ENCODE peak calls at places on chromosomes 13 and 19, in eight cellular contexts. One of them, this sample, is unnamed. For H3K4me1, the result is how much of the 10 kb centered on the place peaks cover.

GRCh38 chr19:40398417-40399056 is 8.6 kb upstream of the HIPK4 start:
- DNase-seq in CD8-positive, alpha-beta memory T cell: peak
- DNase-seq in esophagus squamous epithelium: no peak
- DNase-seq in body of pancreas: no peak
- DNase-seq in right lobe of liver: no peak
- DNase-seq in adrenal gland: peak
- DNase-seq in stomach: peak
- DNase-seq in IMR-90: no peak
- DNase-seq in this sample: peak

GRCh38 chr19:49502866-49503581 is 6.8 kb downstream of the RPS11 start:
- DNase-seq in esophagus squamous epithelium: no peak
- DNase-seq in adrenal gland: peak
- DNase-seq in stomach: peak
- DNase-seq in IMR-90: peak
- DNase-seq in body of pancreas: peak
- DNase-seq in CD8-positive, alpha-beta memory T cell: peak
- DNase-seq in right lobe of liver: no peak
- DNase-seq in this sample: peak

GRCh38 chr19:33290956-33291622 is 11.2 kb downstream of the CEBPA start:
- DNase-seq in esophagus squamous epithelium: no peak
- DNase-seq in body of pancreas: no peak
- DNase-seq in right lobe of liver: peak
- DNase-seq in IMR-90: no peak
- DNase-seq in CD8-positive, alpha-beta memory T cell: no peak
- DNase-seq in adrenal gland: no peak
- DNase-seq in stomach: no peak
- DNase-seq in this sample: no peak

GRCh38 chr19:44356383-44357111 is at the start of gene ZNF112:
- DNase-seq in body of pancreas: peak
- DNase-seq in esophagus squamous epithelium: no peak
- DNase-seq in stomach: peak
- DNase-seq in adrenal gland: peak
- DNase-seq in CD8-positive, alpha-beta memory T cell: no peak
- DNase-seq in IMR-90: peak
- DNase-seq in right lobe of liver: peak
- DNase-seq in this sample: no peak

GRCh38 chr13:23986619-23987018 is 89.3 kb upstream of the C1QTNF9B start:
- DNase-seq in CD8-positive, alpha-beta memory T cell: no peak
- DNase-seq in esophagus squamous epithelium: no peak
- DNase-seq in body of pancreas: no peak
- DNase-seq in right lobe of liver: no peak
- DNase-seq in adrenal gland: no peak
- DNase-seq in IMR-90: peak
- DNase-seq in stomach: no peak
- DNase-seq in this sample: no peak

GRCh38 chr13:87003265-87003664 is 667.9 kb upstream of the SLITRK5 start:
- DNase-seq in adrenal gland: no peak
- DNase-seq in stomach: no peak
- DNase-seq in body of pancreas: no peak
- DNase-seq in esophagus squamous epithelium: no peak
- DNase-seq in right lobe of liver: no peak
- DNase-seq in IMR-90: peak
- DNase-seq in CD8-positive, alpha-beta memory T cell: no peak
- DNase-seq in this sample: no peak

GRCh38 chr13:110042253-110042652 is 255.9 kb upstream of the IRS2 start:
- DNase-seq in right lobe of liver: no peak
- DNase-seq in body of pancreas: no peak
- DNase-seq in esophagus squamous epithelium: no peak
- DNase-seq in CD8-positive, alpha-beta memory T cell: no peak
- DNase-seq in IMR-90: peak
- DNase-seq in adrenal gland: no peak
- DNase-seq in stomach: no peak
- DNase-seq in this sample: no peak

GRCh38 chr19:36646746-36647145 is 19.9 kb downstream of the ZNF461 start:
- DNase-seq in adrenal gland: no peak
- DNase-seq in esophagus squamous epithelium: no peak
- DNase-seq in IMR-90: no peak
- DNase-seq in body of pancreas: no peak
- DNase-seq in stomach: no peak
- DNase-seq in CD8-positive, alpha-beta memory T cell: no peak
- DNase-seq in right lobe of liver: no peak
- DNase-seq in this sample: no peak

GRCh38 chr13:77171451-77171850 is 144.5 kb upstream of the FBXL3 start:
- DNase-seq in IMR-90: no peak
- DNase-seq in adrenal gland: no peak
- DNase-seq in esophagus squamous epithelium: no peak
- DNase-seq in body of pancreas: no peak
- DNase-seq in right lobe of liver: no peak
- DNase-seq in CD8-positive, alpha-beta memory T cell: no peak
- DNase-seq in stomach: no peak
- DNase-seq in this sample: no peak

GRCh38 chr19:3366761-3367571 is 583 bp downstream of the NFIC start:
- DNase-seq in CD8-positive, alpha-beta memory T cell: no peak
- DNase-seq in stomach: no peak
- DNase-seq in body of pancreas: peak
- DNase-seq in IMR-90: no peak
- DNase-seq in adrenal gland: peak
- DNase-seq in esophagus squamous epithelium: no peak
- DNase-seq in right lobe of liver: peak
- DNase-seq in this sample: no peak

GRCh38 chr13:111542530-111543341 is 222.3 kb downstream of the TEX29 start:
- DNase-seq in body of pancreas: no peak
- DNase-seq in right lobe of liver: peak
- DNase-seq in esophagus squamous epithelium: no peak
- DNase-seq in stomach: no peak
- DNase-seq in CD8-positive, alpha-beta memory T cell: no peak
- DNase-seq in adrenal gland: no peak
- DNase-seq in IMR-90: no peak
- DNase-seq in this sample: no peak

GRCh38 chr19:8304841-8305621 is 3.1 kb downstream of the CD320 start:
- DNase-seq in stomach: peak
- DNase-seq in CD8-positive, alpha-beta memory T cell: no peak
- DNase-seq in esophagus squamous epithelium: no peak
- DNase-seq in IMR-90: no peak
- DNase-seq in right lobe of liver: peak
- DNase-seq in body of pancreas: peak
- DNase-seq in adrenal gland: peak
- DNase-seq in this sample: no peak

GRCh38 chr19:35247526-35248309 is 1.1 kb upstream of the LSR start:
- DNase-seq in right lobe of liver: peak
- DNase-seq in esophagus squamous epithelium: no peak
- DNase-seq in body of pancreas: peak
- DNase-seq in CD8-positive, alpha-beta memory T cell: peak
- DNase-seq in IMR-90: no peak
- DNase-seq in stomach: peak
- DNase-seq in adrenal gland: peak
- DNase-seq in this sample: peak

GRCh38 chr13:112688560-112689497 is 1.0 kb upstream of the ATP11A start:
- DNase-seq in esophagus squamous epithelium: no peak
- DNase-seq in stomach: peak
- DNase-seq in right lobe of liver: no peak
- DNase-seq in IMR-90: no peak
- DNase-seq in CD8-positive, alpha-beta memory T cell: no peak
- DNase-seq in body of pancreas: peak
- DNase-seq in adrenal gland: peak
- DNase-seq in this sample: no peak

DNA sequence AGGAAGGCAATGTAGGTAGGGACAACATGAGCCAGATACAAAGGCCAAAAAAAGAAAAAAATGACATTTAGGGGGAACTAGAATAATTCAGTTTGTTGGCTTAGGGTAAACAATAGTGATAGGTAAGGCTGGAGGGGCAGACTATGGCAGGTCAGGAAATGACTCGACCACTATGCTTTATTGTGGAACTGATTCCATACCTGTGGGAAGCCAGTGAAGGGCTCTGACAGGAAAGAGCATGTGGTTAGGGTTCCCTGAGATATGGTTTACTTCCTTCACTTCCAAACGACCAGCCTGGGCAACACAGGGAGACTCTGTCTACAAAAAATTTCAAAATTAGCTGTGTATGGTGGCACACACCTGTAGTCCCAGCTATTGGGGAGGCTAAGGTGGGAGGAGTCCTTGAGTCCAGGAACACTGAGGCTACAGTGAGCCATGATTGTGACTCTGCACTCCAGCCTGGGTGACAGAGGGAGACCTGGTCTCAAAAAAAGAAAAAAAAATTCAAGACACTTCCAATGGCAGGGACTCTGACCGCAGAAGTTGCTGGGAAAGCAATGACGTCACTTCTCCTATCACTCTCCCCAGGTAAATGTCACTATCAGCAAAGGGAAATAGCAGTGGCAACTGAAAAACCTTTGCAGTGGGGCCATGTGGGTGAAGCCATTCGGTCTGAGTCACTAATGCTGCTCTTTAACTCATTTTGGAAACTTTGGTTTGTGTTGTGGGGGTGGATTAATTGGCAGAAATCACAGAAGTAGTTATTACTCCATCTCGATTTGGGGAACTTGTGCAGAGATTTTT is 192.8 kb upstream of the TSC22D1 start:
- DNase-seq in body of pancreas: no peak
- DNase-seq in stomach: no peak
- DNase-seq in esophagus squamous epithelium: no peak
- DNase-seq in CD8-positive, alpha-beta memory T cell: no peak
- DNase-seq in IMR-90: peak
- DNase-seq in adrenal gland: no peak
- DNase-seq in right lobe of liver: no peak
- DNase-seq in this sample: no peak
- H3K4me1 ChIP-seq in body of pancreas: half or more
- H3K4me1 ChIP-seq in stomach: under half
- H3K4me1 ChIP-seq in esophagus squamous epithelium: under half
- H3K4me1 ChIP-seq in CD8-positive, alpha-beta memory T cell: under half
- H3K4me1 ChIP-seq in IMR-90: under half
- H3K4me1 ChIP-seq in adrenal gland: under half
- H3K4me1 ChIP-seq in right lobe of liver: under half
- H3K4me1 ChIP-seq in this sample: under half

DNA sequence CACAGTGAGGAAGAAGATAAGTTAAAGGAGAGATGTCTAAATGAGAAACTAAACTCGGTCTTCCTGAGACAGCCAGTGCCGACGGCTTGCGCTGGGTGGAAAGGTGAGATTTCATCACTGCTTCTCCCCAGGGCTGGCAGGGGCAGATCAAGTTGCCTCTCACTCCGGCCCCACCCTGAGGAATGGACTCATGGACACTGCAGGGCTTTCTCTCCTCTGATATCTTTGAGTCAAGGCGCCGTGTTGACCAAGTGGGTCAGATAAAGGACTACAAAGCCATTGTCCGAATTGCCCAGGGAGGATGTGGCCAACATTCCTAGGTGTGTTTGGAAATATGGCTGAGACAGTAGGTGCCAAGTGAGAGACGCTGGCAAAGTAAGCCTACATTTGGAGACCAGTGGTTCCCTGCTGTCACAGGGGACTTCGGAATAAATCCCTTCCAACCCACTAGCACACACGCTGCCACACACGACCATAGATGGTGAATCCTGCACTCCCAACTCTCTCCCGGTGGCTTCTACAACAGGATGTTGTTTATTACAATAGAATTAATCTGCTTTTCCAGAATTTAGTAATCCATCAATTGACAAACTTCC is 156.5 kb upstream of the TSC22D1 start:
- DNase-seq in body of pancreas: no peak
- DNase-seq in stomach: peak
- DNase-seq in CD8-positive, alpha-beta memory T cell: no peak
- DNase-seq in right lobe of liver: no peak
- DNase-seq in esophagus squamous epithelium: no peak
- DNase-seq in adrenal gland: no peak
- DNase-seq in IMR-90: no peak
- DNase-seq in this sample: no peak
- H3K4me3 ChIP-seq in body of pancreas: no peak
- H3K4me3 ChIP-seq in stomach: no peak
- H3K4me3 ChIP-seq in CD8-positive, alpha-beta memory T cell: no peak
- H3K4me3 ChIP-seq in right lobe of liver: no peak
- H3K4me3 ChIP-seq in esophagus squamous epithelium: no peak
- H3K4me3 ChIP-seq in adrenal gland: no peak
- H3K4me3 ChIP-seq in IMR-90: no peak
- H3K4me3 ChIP-seq in this sample: no peak

GRCh38 chr19:18294467-18294864 is 13.0 kb upstream of the JUND start:
- DNase-seq in esophagus squamous epithelium: no peak
- DNase-seq in IMR-90: no peak
- DNase-seq in CD8-positive, alpha-beta memory T cell: peak
- DNase-seq in body of pancreas: peak
- DNase-seq in adrenal gland: peak
- DNase-seq in right lobe of liver: peak
- DNase-seq in stomach: peak
- DNase-seq in this sample: peak

GRCh38 chr19:18295034-18295451 is 13.6 kb upstream of the JUND start:
- DNase-seq in body of pancreas: no peak
- DNase-seq in IMR-90: no peak
- DNase-seq in CD8-positive, alpha-beta memory T cell: no peak
- DNase-seq in adrenal gland: no peak
- DNase-seq in esophagus squamous epithelium: no peak
- DNase-seq in right lobe of liver: no peak
- DNase-seq in stomach: no peak
- DNase-seq in this sample: no peak

GRCh38 chr19:18299654-18300053 is 18.2 kb upstream of the JUND start:
- DNase-seq in IMR-90: no peak
- DNase-seq in esophagus squamous epithelium: no peak
- DNase-seq in stomach: no peak
- DNase-seq in body of pancreas: no peak
- DNase-seq in right lobe of liver: no peak
- DNase-seq in adrenal gland: no peak
- DNase-seq in CD8-positive, alpha-beta memory T cell: no peak
- DNase-seq in this sample: no peak

GRCh38 chr19:18298601-18299000 is 17.2 kb upstream of the JUND start:
- DNase-seq in IMR-90: no peak
- DNase-seq in stomach: no peak
- DNase-seq in CD8-positive, alpha-beta memory T cell: no peak
- DNase-seq in right lobe of liver: no peak
- DNase-seq in body of pancreas: no peak
- DNase-seq in adrenal gland: no peak
- DNase-seq in esophagus squamous epithelium: no peak
- DNase-seq in this sample: no peak

DNA sequence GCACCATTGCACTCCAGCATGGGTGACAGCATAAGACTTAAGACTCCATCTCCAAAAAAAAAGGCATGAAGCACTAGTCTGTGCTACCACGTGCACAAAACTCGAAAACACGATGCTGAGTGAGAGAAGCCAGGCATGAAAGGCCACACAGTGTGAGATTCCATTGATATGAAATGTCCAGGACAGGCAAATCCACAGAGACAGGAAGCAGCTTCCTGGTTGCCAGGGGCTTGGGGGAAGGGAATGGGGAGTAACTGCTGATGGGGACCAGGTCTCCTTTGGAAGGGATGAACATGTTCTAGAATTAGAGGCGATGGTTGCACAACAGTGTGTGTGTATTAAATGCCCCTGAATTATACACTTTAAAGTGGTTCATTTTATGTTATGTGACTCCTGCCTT is 15.9 kb upstream of the JUND start:
- DNase-seq in IMR-90: peak
- DNase-seq in adrenal gland: no peak
- DNase-seq in esophagus squamous epithelium: no peak
- DNase-seq in stomach: no peak
- DNase-seq in body of pancreas: no peak
- DNase-seq in right lobe of liver: no peak
- DNase-seq in CD8-positive, alpha-beta memory T cell: no peak
- DNase-seq in this sample: no peak
- H3K4me1 ChIP-seq in IMR-90: under half
- H3K4me1 ChIP-seq in adrenal gland: under half
- H3K4me1 ChIP-seq in esophagus squamous epithelium: under half
- H3K4me1 ChIP-seq in stomach: under half
- H3K4me1 ChIP-seq in body of pancreas: under half
- H3K4me1 ChIP-seq in right lobe of liver: under half
- H3K4me1 ChIP-seq in CD8-positive, alpha-beta memory T cell: under half
- H3K4me1 ChIP-seq in this sample: under half

GRCh38 chr19:17530586-17530985 is 19.1 kb downstream of the PGLS start:
- DNase-seq in stomach: no peak
- DNase-seq in adrenal gland: no peak
- DNase-seq in right lobe of liver: no peak
- DNase-seq in esophagus squamous epithelium: no peak
- DNase-seq in body of pancreas: no peak
- DNase-seq in CD8-positive, alpha-beta memory T cell: no peak
- DNase-seq in IMR-90: no peak
- DNase-seq in this sample: no peak
- H3K4me3 ChIP-seq in stomach: no peak
- H3K4me3 ChIP-seq in adrenal gland: no peak
- H3K4me3 ChIP-seq in right lobe of liver: no peak
- H3K4me3 ChIP-seq in esophagus squamous epithelium: no peak
- H3K4me3 ChIP-seq in body of pancreas: no peak
- H3K4me3 ChIP-seq in CD8-positive, alpha-beta memory T cell: no peak
- H3K4me3 ChIP-seq in IMR-90: no peak
- H3K4me3 ChIP-seq in this sample: no peak